ENCODE peak calls at places on chromosome 6, in eight cellular contexts. N, U, R, Q, Z, O, F and C are unnamed samples.

GRCh38 chr6:153564803-153565202 is 433.7 kb upstream of the RGS17 start:
- DNase-seq in N (peak; percentile 47), U (no peak), R (no peak), Q (no peak), Z (no peak), O (no peak), F (no peak), C (no peak)

GRCh38 chr6:138115877-138116660 is 8.8 kb upstream of the PERP start:
- DNase-seq in N (peak; percentile 55), U (peak; percentile 72), R (peak; percentile 44), Q (peak; percentile 84), Z (peak; percentile 64), O (peak; percentile 61), F (peak; percentile 38), C (peak; percentile 73)

GRCh38 chr6:16711551-16712249 is 49.6 kb downstream of the ATXN1 start:
- DNase-seq in N (no peak), U (no peak), R (no peak), Q (peak; percentile 18), Z (no peak), O (no peak), F (no peak), C (peak; percentile 62)

GRCh38 chr6:81999270-81999669 is 246.8 kb upstream of the TENT5A start:
- DNase-seq in N (no peak), U (no peak), R (no peak), Q (no peak), Z (no peak), O (no peak), F (no peak), C (no peak)

GRCh38 chr6:108526739-108527174 is 34.0 kb upstream of the FOXO3 start:
- DNase-seq in N (no peak), U (peak; percentile 57), R (no peak), Q (peak; percentile 69), Z (no peak), O (peak; percentile 16), F (no peak), C (peak; percentile 44)

GRCh38 chr6:80151641-80152040 is 45.2 kb downstream of the BCKDHB start:
- DNase-seq in N (no peak), U (no peak), R (no peak), Q (no peak), Z (no peak), O (no peak), F (no peak), C (no peak)

GRCh38 chr6:34688956-34689355 is 7.6 kb downstream of the ILRUN start:
- DNase-seq in N (no peak), U (no peak), R (no peak), Q (no peak), Z (no peak), O (no peak), F (no peak), C (no peak)

GRCh38 chr6:169937389-169938261 is 186.2 kb downstream of the ERMARD start:
- DNase-seq in N (no peak), U (no peak), R (no peak), Q (no peak), Z (no peak), O (no peak), F (no peak), C (no peak)

GRCh38 chr6:20056350-20056992 is 155.8 kb downstream of the MBOAT1 start:
- DNase-seq in N (no peak), U (no peak), R (no peak), Q (peak; percentile 75), Z (no peak), O (no peak), F (no peak), C (peak; percentile 31)

DNA sequence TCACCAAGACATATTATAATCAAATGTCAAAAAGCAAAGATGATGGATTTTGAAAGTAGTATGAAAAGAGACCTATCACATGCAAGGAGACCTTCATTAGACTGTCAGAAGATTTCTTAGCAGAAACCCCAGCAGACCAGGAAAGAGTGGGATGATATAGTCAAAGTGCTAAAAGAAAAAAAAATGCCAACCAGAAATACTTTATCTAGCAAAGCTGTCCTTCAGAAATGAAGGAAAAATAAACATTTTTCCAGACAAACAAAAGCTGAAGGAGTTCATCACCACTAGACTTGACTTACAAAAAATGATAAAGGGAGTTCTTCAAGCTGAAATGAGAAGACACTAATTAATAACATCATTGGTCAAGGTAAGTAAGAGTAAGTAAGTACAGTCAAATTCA is 251.2 kb upstream of the SASH1 start:
- DNase-seq in N (no peak), U (no peak), R (no peak), Q (no peak), Z (no peak), O (no peak), F (no peak), C (no peak)
- H3K27me3 ChIP-seq in N (no peaks in the 10 kb centered on the region), U (no peaks in the 10 kb centered on the region), R (no peaks in the 10 kb centered on the region), Q (no peaks in the 10 kb centered on the region), Z (no peaks in the 10 kb centered on the region), O (no peaks in the 10 kb centered on the region), F (no peaks in the 10 kb centered on the region), C (no peaks in the 10 kb centered on the region)

GRCh38 chr6:111585969-111586315 is 19.7 kb downstream of the TRAF3IP2 start:
- DNase-seq in N (no peak), U (no peak), R (no peak), Q (no peak), Z (no peak), O (no peak), F (no peak), C (no peak)

GRCh38 chr6:111589366-111589765 is 16.3 kb downstream of the TRAF3IP2 start:
- DNase-seq in N (peak; percentile 75), U (no peak), R (peak; percentile 81), Q (peak; percentile 85), Z (no peak), O (no peak), F (no peak), C (peak; percentile 63)

GRCh38 chr6:111590209-111590955 is 15.3 kb downstream of the TRAF3IP2 start:
- DNase-seq in N (no peak), U (no peak), R (no peak), Q (no peak), Z (no peak), O (no peak), F (no peak), C (no peak)

GRCh38 chr6:111586554-111586953 is 19.1 kb downstream of the TRAF3IP2 start:
- DNase-seq in N (no peak), U (no peak), R (no peak), Q (no peak), Z (no peak), O (peak; percentile 22), F (no peak), C (no peak)

DNA sequence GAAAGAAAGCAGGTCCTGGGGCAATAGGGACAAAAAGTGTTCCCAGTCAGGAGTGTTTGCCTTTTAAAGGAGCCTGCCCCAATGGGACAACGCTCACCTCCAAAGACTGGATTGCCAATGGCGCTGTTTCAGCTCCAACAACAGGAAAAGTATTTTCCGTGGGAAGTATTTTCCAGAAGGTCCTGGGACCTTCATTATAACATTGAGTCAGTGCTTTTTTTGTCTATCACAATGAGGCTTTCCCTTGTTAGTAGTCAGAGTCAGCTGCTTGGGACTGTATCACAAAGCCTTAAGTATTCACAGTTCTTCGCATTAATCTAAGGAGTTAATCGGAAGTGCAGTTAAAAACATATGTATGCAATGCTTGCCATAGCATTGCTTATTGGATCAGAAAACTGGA is 17.3 kb downstream of the TRAF3IP2 start:
- DNase-seq in N (no peak), U (no peak), R (no peak), Q (no peak), Z (no peak), O (no peak), F (no peak), C (no peak)
- H3K4me1 ChIP-seq in N (no peaks in the 10 kb centered on the region), U (peaks cover 6% of the 10 kb centered on the region), R (peaks cover 58% of the 10 kb centered on the region), Q (peaks cover 46% of the 10 kb centered on the region), Z (peaks cover 100% of the 10 kb centered on the region), O (peaks cover 21% of the 10 kb centered on the region), F (peaks cover 25% of the 10 kb centered on the region), C (peaks cover 9% of the 10 kb centered on the region)

GRCh38 chr6:41027251-41027650 is 11.8 kb downstream of the UNC5CL start:
- DNase-seq in N (no peak), U (no peak), R (no peak), Q (no peak), Z (no peak), O (no peak), F (no peak), C (no peak)

GRCh38 chr6:41032830-41033229 is 6.2 kb downstream of the UNC5CL start:
- DNase-seq in N (no peak), U (no peak), R (no peak), Q (no peak), Z (no peak), O (no peak), F (no peak), C (no peak)

GRCh38 chr6:41025966-41026365 is 13.1 kb downstream of the UNC5CL start:
- DNase-seq in N (no peak), U (peak; percentile 31), R (no peak), Q (no peak), Z (no peak), O (no peak), F (no peak), C (no peak)

GRCh38 chr6:41027799-41028617 is 11.0 kb downstream of the UNC5CL start:
- DNase-seq in N (peak; percentile 88), U (peak; percentile 95), R (peak; percentile 82), Q (peak; percentile 82), Z (peak; percentile 92), O (peak; percentile 74), F (peak; percentile 92), C (peak; percentile 46)

GRCh38 chr6:41028618-41029486 is 10.2 kb downstream of the UNC5CL start:
- DNase-seq in N (no peak), U (no peak), R (no peak), Q (no peak), Z (no peak), O (no peak), F (no peak), C (no peak)
- H3K27ac ChIP-seq in N (no peak overlapping the region), U (no peak overlapping the region), R (peak overlapping the region; percentile 61), Q (peak overlapping the region; percentile 26), Z (peak overlapping the region; percentile 80), O (peak overlapping the region; percentile 65), F (peak overlapping the region; percentile 63), C (no peak overlapping the region)

DNA sequence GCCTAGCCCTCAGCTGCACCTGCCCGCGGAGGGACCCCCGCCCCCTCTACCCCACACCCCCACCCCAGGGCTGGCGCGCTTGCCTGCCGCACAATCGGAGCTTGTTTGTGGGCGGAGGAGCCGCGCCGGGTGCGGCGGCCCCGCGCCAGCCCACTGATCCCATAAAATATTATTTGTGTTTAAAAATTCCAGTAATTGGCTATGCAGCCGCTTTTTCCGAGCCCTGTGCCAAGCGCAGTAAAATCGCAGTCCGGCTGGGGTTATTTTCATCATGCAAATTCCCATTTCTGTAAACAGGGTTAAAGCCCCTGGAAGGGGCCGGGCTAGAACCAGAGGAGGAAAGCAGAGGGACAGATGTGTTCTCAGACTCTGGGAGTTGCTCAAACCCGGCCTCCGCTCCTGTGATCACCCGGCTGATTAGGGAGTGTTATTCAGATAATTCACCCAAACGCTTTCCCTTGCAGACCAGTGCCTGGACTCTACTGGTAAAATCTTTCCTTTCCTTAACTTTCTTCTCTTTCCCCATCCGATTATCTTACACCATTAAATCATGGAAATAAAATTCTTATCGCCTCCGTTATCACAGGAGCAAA is 93.1 kb downstream of the NCR2 start:
- DNase-seq in N (peak; percentile 76), U (no peak), R (peak; percentile 58), Q (peak; percentile 16), Z (peak; percentile 26), O (no peak), F (peak; percentile 41), C (no peak)
- H3K27me3 ChIP-seq in N (no peaks in the 10 kb centered on the region), U (peaks cover 58% of the 10 kb centered on the region), R (no peaks in the 10 kb centered on the region), Q (peaks cover 57% of the 10 kb centered on the region), Z (peaks cover 14% of the 10 kb centered on the region), O (peaks cover 28% of the 10 kb centered on the region), F (no peaks in the 10 kb centered on the region), C (peaks cover 6% of the 10 kb centered on the region)

GRCh38 chr6:118320652-118321051 is 227.4 kb upstream of the PLN start:
- DNase-seq in N (no peak), U (no peak), R (no peak), Q (peak; percentile 8), Z (no peak), O (no peak), F (no peak), C (no peak)
- H3K4me1 ChIP-seq in N (peaks cover 19% of the 10 kb centered on the region), U (no peaks in the 10 kb centered on the region), R (peaks cover 46% of the 10 kb centered on the region), Q (peaks cover 26% of the 10 kb centered on the region), Z (peaks cover 50% of the 10 kb centered on the region), O (no peaks in the 10 kb centered on the region), F (peaks cover 6% of the 10 kb centered on the region), C (no peaks in the 10 kb centered on the region)

GRCh38 chr6:149032599-149033405 is 284.7 kb upstream of the TAB2 start:
- DNase-seq in N (no peak), U (no peak), R (no peak), Q (peak; percentile 94), Z (no peak), O (no peak), F (peak; percentile 56), C (no peak)
- H3K27ac ChIP-seq in N (peak overlapping the region; percentile 30), U (peak overlapping the region; percentile 63), R (peak overlapping the region; percentile 31), Q (no peak overlapping the region), Z (peak overlapping the region; percentile 15), O (peak overlapping the region; percentile 75), F (peak overlapping the region; percentile 22), C (no peak overlapping the region)